ENCODE peak calls at places on chromosomes 2 and 18, in seven cellular contexts. C is stimulated activated CD4-positive, alpha-beta T cell treated with anti-CD3 and anti-CD28 coated beads, Interleukin-2, amount 100 ng/mL, for 4 hours; W is T-helper 9 cell; E is M059J; F is right cardiac atrium; B is neural progenitor cell; D is activated T-helper 1 cell treated with anti-CD3 and anti-CD28 coated beads, Interleukin-12 subunit alpha, Interleukin-12 subunit beta, Interleukin-2, Interleukin-4 antibody, amounts not matched to agents 30 ng/mL and 10 ng/mL and 1 ng/mL, durations not matched to agents 14 hours and 24 hours and 36 hours. K is an unnamed sample.

GRCh38 chr2:61978522-61978921 is 73.0 kb downstream of the COMMD1 start:
- DNase-seq in B (no peak), W (no peak), C (no peak), E (peak; percentile 25), D (no peak), F (peak; percentile 18), K (peak; percentile 30)

GRCh38 chr2:114642371-114642770 is 199.9 kb downstream of the DPP10 start:
- DNase-seq in C (no peak), B (no peak), E (no peak), D (no peak), F (no peak), W (no peak), K (no peak)

GRCh38 chr2:45904267-45904921 is 252.9 kb downstream of the PRKCE start:
- DNase-seq in F (no peak), D (no peak), C (no peak), E (no peak), W (no peak), B (no peak), K (peak; percentile 33)

GRCh38 chr18:31658670-31659573 is 25.5 kb downstream of the B4GALT6 start:
- DNase-seq in D (peak; percentile 7), W (no peak), E (peak; percentile 69), B (no peak), C (no peak), F (no peak), K (no peak)

GRCh38 chr2:100893753-100894530 is 74.0 kb downstream of the NPAS2 start:
- DNase-seq in D (no peak), B (no peak), F (peak; percentile 28), C (no peak), E (peak; percentile 72), W (no peak), K (peak; percentile 33)

GRCh38 chr2:64654993-64655666 is 1.4 kb upstream of the SERTAD2 start:
- DNase-seq in W (no peak), E (peak; percentile 47), F (no peak), D (no peak), C (no peak), B (no peak), K (peak; percentile 52)

GRCh38 chr18:77990131-77990530 is 740.5 kb downstream of the GALR1 start:
- DNase-seq in B (no peak), D (no peak), C (no peak), E (no peak), F (no peak), W (no peak), K (no peak)

GRCh38 chr2:101427743-101428142 is 40.4 kb upstream of the CREG2 start:
- DNase-seq in E (no peak), D (no peak), W (no peak), B (no peak), F (no peak), C (no peak), K (no peak)

GRCh38 chr2:54176577-54176976 is 61.2 kb downstream of the ACYP2 start:
- DNase-seq in B (no peak), F (peak; percentile 54), C (no peak), D (no peak), E (peak; percentile 49), W (no peak), K (peak; percentile 67)

GRCh38 chr2:238818576-238818975 is 29.3 kb upstream of the TWIST2 start:
- DNase-seq in C (no peak), B (no peak), D (no peak), W (no peak), F (no peak), E (no peak), K (peak; percentile 28)

GRCh38 chr2:43100883-43101662 is 125.3 kb downstream of the ZFP36L2 start:
- DNase-seq in E (peak; percentile 53), D (no peak), C (no peak), B (peak; percentile 92), F (peak; percentile 81), W (no peak), K (no peak)

GRCh38 chr2:133485868-133486267 is 82.4 kb downstream of the NCKAP5 start:
- DNase-seq in B (no peak), E (no peak), D (no peak), F (no peak), W (no peak), C (no peak), K (no peak)

GRCh38 chr2:196399736-196400691 is 228.6 kb upstream of the STK17B start:
- DNase-seq in C (no peak), D (no peak), E (peak; percentile 73), W (no peak), B (no peak), F (no peak), K (peak; percentile 96)

GRCh38 chr2:64319930-64320329 is 134.0 kb upstream of the LGALSL start:
- DNase-seq in C (no peak), E (no peak), W (no peak), B (no peak), F (no peak), D (no peak), K (no peak)